ENCODE peak calls at places on chromosomes 12 and 14, in seven cellular contexts. J is A549, V is transverse colon, A is A673, K is tibial nerve, T is fibroblast of pulmonary artery, H is GM12865. W is an unnamed sample.

GRCh38 chr12:3207858-3208257 is 130.7 kb downstream of the TSPAN9 start:
- DNase-seq in V (no peak), A (no peak), K (no peak), H (peak), J (no peak), T (no peak), W (peak)

GRCh38 chr14:65354131-65354530 is 58.4 kb upstream of the FUT8 start:
- DNase-seq in J (no peak), T (no peak), H (no peak), A (no peak), V (no peak), K (no peak), W (no peak)

GRCh38 chr14:54451961-54452360 is 10.8 kb upstream of the CNIH1 start:
- DNase-seq in K (no peak), V (no peak), J (no peak), H (no peak), A (no peak), T (no peak), W (no peak)

GRCh38 chr12:28191018-28191595 is 851 bp downstream of the CCDC91 start:
- DNase-seq in K (no peak), T (no peak), V (peak), A (peak), J (peak), H (peak), W (no peak)

GRCh38 chr12:61848893-61849292 is 411.3 kb upstream of the USP15 start:
- DNase-seq in K (no peak), A (no peak), T (no peak), J (no peak), V (no peak), H (no peak), W (no peak)

GRCh38 chr12:28974166-28974565 is 174.9 kb upstream of the FAR2 start:
- DNase-seq in K (no peak), J (no peak), T (no peak), A (no peak), H (peak), V (no peak), W (no peak)

GRCh38 chr12:122200541-122201175 is 2.9 kb upstream of the B3GNT4 start:
- DNase-seq in V (no peak), T (no peak), K (no peak), J (no peak), A (no peak), H (no peak), W (peak)

GRCh38 chr14:23551266-23552028 is at the start of gene ZFHX2:
- DNase-seq in J (peak), T (peak), A (peak), V (peak), K (peak), H (peak), W (peak)

GRCh38 chr12:6323340-6323994 is 13.0 kb downstream of the PLEKHG6 start:
- DNase-seq in K (no peak), V (no peak), A (peak), J (peak), H (peak), T (peak), W (peak)

GRCh38 chr12:55641595-55641994 is 4.9 kb downstream of the OR10P1 start:
- DNase-seq in A (no peak), T (no peak), V (no peak), H (no peak), K (no peak), J (no peak), W (no peak)

GRCh38 chr14:92958373-92959188 is 35.6 kb downstream of the CHGA start:
- DNase-seq in J (no peak), K (no peak), V (no peak), T (no peak), H (no peak), A (no peak), W (no peak)

GRCh38 chr14:21383848-21384493 is at the start of gene SUPT16H:
- DNase-seq in H (peak), K (peak), J (peak), T (peak), A (peak), V (peak), W (peak)

GRCh38 chr12:113220593-113221180 is 577 bp upstream of the TPCN1 start:
- DNase-seq in J (peak), K (no peak), H (peak), A (peak), V (no peak), T (no peak), W (no peak)

GRCh38 chr14:91246051-91246852 is 1.7 kb upstream of the GPR68 start:
- DNase-seq in K (no peak), V (peak), A (peak), H (no peak), J (no peak), T (no peak), W (no peak)

GRCh38 chr12:28190321-28191017 is at the start of gene CCDC91:
- DNase-seq in J (peak), H (peak), V (peak), T (peak), A (peak), K (peak), W (peak)

GRCh38 chr12:124273630-124274029 is 21.3 kb upstream of the RFLNA start:
- DNase-seq in T (peak), A (peak), J (peak), V (no peak), K (no peak), H (peak), W (peak)

GRCh38 chr12:12172106-12172511 is 94.7 kb downstream of the LRP6 start:
- DNase-seq in K (no peak), T (peak), V (no peak), A (peak), J (no peak), H (peak), W (no peak)

GRCh38 chr12:123089631-123090353 is 61.1 kb downstream of the PITPNM2 start:
- DNase-seq in T (peak), V (no peak), H (no peak), K (no peak), J (peak), A (no peak), W (no peak)

GRCh38 chr14:35558680-35559079 is 24.7 kb downstream of the INSM2 start:
- DNase-seq in H (no peak), J (no peak), A (no peak), T (no peak), V (no peak), K (no peak), W (peak)

GRCh38 chr14:104888489-104889373 is 23.7 kb downstream of the CEP170B start:
- DNase-seq in J (no peak), T (no peak), H (no peak), A (no peak), V (no peak), K (no peak), W (no peak)

GRCh38 chr12:93441111-93441616 is 583 bp downstream of the UBE2N start:
- DNase-seq in A (peak), H (peak), K (peak), J (peak), V (peak), T (no peak), W (no peak)

GRCh38 chr14:85222344-85222743 is 307.6 kb upstream of the FLRT2 start:
- DNase-seq in T (no peak), A (no peak), H (no peak), V (no peak), J (no peak), K (no peak), W (no peak)

GRCh38 chr12:39272934-39273770 is 169.8 kb downstream of the KIF21A start:
- DNase-seq in H (peak), K (peak), A (peak), J (peak), V (peak), T (peak), W (peak)

GRCh38 chr14:32998433-32998832 is 59.8 kb downstream of the NPAS3 start:
- DNase-seq in T (peak), H (no peak), J (no peak), K (no peak), V (no peak), A (peak), W (peak)

GRCh38 chr14:50320279-50320678 is 8.2 kb downstream of the DMAC2L start:
- DNase-seq in A (no peak), V (no peak), H (peak), K (no peak), J (no peak), T (peak), W (no peak)

GRCh38 chr14:74647834-74648361 is 35.9 kb upstream of the LTBP2 start:
- DNase-seq in V (no peak), H (no peak), T (no peak), K (no peak), A (peak), J (no peak), W (no peak)

GRCh38 chr12:101925352-101925751 is 48.0 kb downstream of the DRAM1 start:
- DNase-seq in H (no peak), T (peak), K (peak), A (no peak), V (peak), J (peak), W (no peak)

GRCh38 chr12:94175763-94176660 is 27.6 kb downstream of the PLXNC1 start:
- DNase-seq in T (peak), H (peak), A (no peak), V (no peak), J (no peak), K (no peak), W (no peak)

DNA sequence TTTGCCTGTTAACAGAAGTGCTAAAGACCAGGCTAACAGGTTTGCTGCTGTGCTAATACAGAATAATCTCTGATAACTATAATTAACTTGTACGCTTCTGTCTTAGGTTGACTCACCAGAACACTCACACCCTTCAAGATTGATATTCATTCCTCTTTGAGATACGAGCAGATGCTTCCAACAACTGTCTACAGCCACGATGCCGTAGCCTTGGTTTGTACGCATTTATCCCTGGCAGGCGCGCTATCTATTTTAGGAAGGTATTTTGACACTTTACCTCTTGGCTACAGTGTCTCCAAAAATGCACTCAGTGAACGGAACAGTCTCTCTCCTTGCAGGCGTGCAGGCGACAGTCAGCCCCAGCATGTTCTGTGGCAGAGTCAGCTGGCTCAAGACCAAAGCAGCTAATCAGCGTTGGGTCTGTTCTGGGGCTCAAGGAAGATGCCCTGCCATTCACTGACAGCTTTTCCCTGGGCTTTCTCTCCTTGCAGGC is 146.4 kb upstream of the PRICKLE1 start:
- DNase-seq in V (no peak), J (no peak), K (no peak), T (no peak), H (no peak), A (no peak), W (peak)
- TF ChIP-seq CTCF in V (no peak), J (no peak), K (no peak), T (no peak), H (no peak), A (no peak), W (no peak)

GRCh38 chr14:77457522-77458248 is at the start of the genes AHSA1 and VIPAS39:
- DNase-seq in K (peak), H (peak), J (peak), T (peak), A (peak), V (peak), W (peak)
- TF ChIP-seq CTCF in K (peak), H (no peak), J (no peak), T (no peak), A (no peak), V (no peak), W (no peak)

GRCh38 chr12:52440821-52441319 is 6.7 kb upstream of the KRT75 start:
- DNase-seq in K (no peak), A (no peak), V (no peak), H (no peak), J (no peak), T (peak), W (no peak)

GRCh38 chr12:52441320-52441911 is 7.2 kb upstream of the KRT75 start:
- DNase-seq in J (no peak), V (no peak), H (no peak), A (peak), T (peak), K (no peak), W (no peak)

GRCh38 chr12:52444647-52445595 is 7.0 kb downstream of the KRT6B start:
- DNase-seq in K (no peak), V (no peak), A (no peak), H (no peak), T (no peak), J (no peak), W (no peak)

GRCh38 chr12:52443966-52444365 is 8.0 kb downstream of the KRT6B start:
- DNase-seq in T (no peak), H (no peak), J (no peak), A (no peak), K (no peak), V (no peak), W (no peak)

GRCh38 chr12:52442600-52443061 is 8.5 kb upstream of the KRT75 start:
- DNase-seq in T (peak), H (no peak), A (no peak), J (peak), K (no peak), V (no peak), W (no peak)
- TF ChIP-seq CTCF in T (peak), H (no peak), A (no peak), J (peak), K (no peak), V (no peak), W (no peak)

GRCh38 chr12:73465106-73465505 is 1072.5 kb upstream of the ATXN7L3B start:
- DNase-seq in K (no peak), A (no peak), J (no peak), T (no peak), V (no peak), H (no peak), W (no peak)
- TF ChIP-seq CTCF in K (no peak), A (no peak), J (no peak), T (no peak), V (no peak), H (no peak), W (no peak)